ENCODE peak calls at places on chromosomes 3 and 15, in five cellular contexts. B is activated effector memory CD4-positive, alpha-beta T cell treated with anti-CD3 and anti-CD28 coated beads, Interleukin-2, amount 50 U/mL, for 16 hours; L is left cardiac atrium; H is effector memory CD8-positive, alpha-beta T cell; J is A673. F is an unnamed sample.

GRCh38 chr3:169094204-169094603 is 569.3 kb downstream of the MECOM start:
- DNase-seq in B (no peak), L (no peak), H (no peak), J (no peak), F (no peak)

GRCh38 chr15:59170295-59170881 is 36.3 kb upstream of the LDHAL6B start:
- DNase-seq in B (no peak), L (peak; percentile 28), H (no peak), J (no peak), F (peak; percentile 79)

GRCh38 chr3:160616721-160617120 is 51.4 kb upstream of the KPNA4 start:
- DNase-seq in B (no peak), L (no peak), H (no peak), J (no peak), F (no peak)

GRCh38 chr3:122890077-122890484 is 95.2 kb downstream of the SLC49A4 start:
- DNase-seq in B (no peak), L (peak; percentile 70), H (no peak), J (peak; percentile 19), F (no peak)

GRCh38 chr3:8722808-8723207 is 10.8 kb upstream of the CAV3 start:
- DNase-seq in B (no peak), L (no peak), H (no peak), J (no peak), F (no peak)

GRCh38 chr15:60758961-60759729 is 280.2 kb upstream of the ICE2 start:
- DNase-seq in B (no peak), L (no peak), H (no peak), J (peak; percentile 9), F (no peak)

GRCh38 chr3:124850633-124851032 is 36.5 kb downstream of the ITGB5 start:
- DNase-seq in B (no peak), L (no peak), H (no peak), J (peak; percentile 50), F (no peak)

GRCh38 chr15:52288051-52288942 is 7.3 kb downstream of the MYO5C start:
- DNase-seq in B (no peak), L (no peak), H (no peak), J (no peak), F (no peak)

GRCh38 chr3:126288314-126288713 is 68.9 kb downstream of the KLF15 start:
- DNase-seq in B (no peak), L (peak; percentile 74), H (no peak), J (peak; percentile 75), F (no peak)

GRCh38 chr15:66405605-66406004 is 18.9 kb downstream of the MAP2K1 start:
- DNase-seq in B (no peak), L (no peak), H (no peak), J (peak; percentile 44), F (no peak)

GRCh38 chr15:74783808-74784175 is 1.9 kb downstream of the CSK start:
- DNase-seq in B (no peak), L (no peak), H (no peak), J (no peak), F (peak; percentile 78)

GRCh38 chr3:130601662-130602061 is 84.7 kb downstream of the COL6A6 start:
- DNase-seq in B (no peak), L (no peak), H (no peak), J (no peak), F (no peak)